ENCODE peak calls at places on chromosomes 5 and 9, in seven cellular contexts. F, D, N, W, L, K and Y are unnamed samples.

GRCh38 chr5:84382363-84383295 is 2.1 kb downstream of the EDIL3 start:
- DNase-seq in F (no peak), D (no peak), N (peak), W (peak), L (no peak), K (peak), Y (peak)

GRCh38 chr9:76500056-76500455 is 41.1 kb downstream of the GCNT1 start:
- DNase-seq in F (no peak), D (no peak), N (no peak), W (no peak), L (no peak), K (no peak), Y (no peak)

GRCh38 chr5:41925555-41925946 is 470 bp downstream of the FBXO4 start:
- DNase-seq in F (no peak), D (no peak), N (peak), W (no peak), L (peak), K (peak), Y (no peak)

GRCh38 chr5:56588636-56589485 is 226.5 kb upstream of the MAP3K1 start:
- DNase-seq in F (peak), D (peak), N (peak), W (peak), L (no peak), K (no peak), Y (peak)

GRCh38 chr5:134093351-134093750 is 21.1 kb upstream of the TCF7 start:
- DNase-seq in F (no peak), D (no peak), N (no peak), W (no peak), L (no peak), K (no peak), Y (no peak)

GRCh38 chr9:135334953-135335460 is 144.6 kb upstream of the PPP1R26 start:
- DNase-seq in F (no peak), D (no peak), N (no peak), W (no peak), L (no peak), K (no peak), Y (no peak)

GRCh38 chr9:84140535-84141101 is 160.0 kb downstream of the RMI1 start:
- DNase-seq in F (no peak), D (no peak), N (peak), W (no peak), L (no peak), K (no peak), Y (peak)

GRCh38 chr9:89178162-89179120 is at the start of gene SHC3:
- DNase-seq in F (peak), D (no peak), N (peak), W (no peak), L (no peak), K (no peak), Y (peak)

GRCh38 chr5:32403760-32404159 is 40.8 kb downstream of the ZFR start:
- DNase-seq in F (no peak), D (no peak), N (no peak), W (no peak), L (no peak), K (no peak), Y (no peak)

GRCh38 chr5:169798438-169798837 is 161.4 kb downstream of the DOCK2 start:
- DNase-seq in F (no peak), D (no peak), N (no peak), W (no peak), L (no peak), K (no peak), Y (no peak)

GRCh38 chr5:60700347-60700815 is 415 bp upstream of the DEPDC1B start:
- DNase-seq in F (peak), D (peak), N (no peak), W (no peak), L (no peak), K (peak), Y (no peak)

GRCh38 chr9:134658378-134658955 is 16.9 kb downstream of the COL5A1 start:
- DNase-seq in F (no peak), D (no peak), N (no peak), W (peak), L (no peak), K (no peak), Y (peak)

GRCh38 chr9:2319421-2319820 is 302.2 kb upstream of the VLDLR start:
- DNase-seq in F (no peak), D (no peak), N (no peak), W (no peak), L (no peak), K (peak), Y (no peak)

GRCh38 chr9:2320632-2321031 is 301.0 kb upstream of the VLDLR start:
- DNase-seq in F (no peak), D (no peak), N (no peak), W (no peak), L (no peak), K (no peak), Y (no peak)

GRCh38 chr9:2320126-2320525 is 301.5 kb upstream of the VLDLR start:
- DNase-seq in F (no peak), D (no peak), N (no peak), W (no peak), L (no peak), K (peak), Y (no peak)

GRCh38 chr9:2324742-2325141 is 296.8 kb upstream of the VLDLR start:
- DNase-seq in F (no peak), D (no peak), N (no peak), W (no peak), L (no peak), K (no peak), Y (no peak)

DNA sequence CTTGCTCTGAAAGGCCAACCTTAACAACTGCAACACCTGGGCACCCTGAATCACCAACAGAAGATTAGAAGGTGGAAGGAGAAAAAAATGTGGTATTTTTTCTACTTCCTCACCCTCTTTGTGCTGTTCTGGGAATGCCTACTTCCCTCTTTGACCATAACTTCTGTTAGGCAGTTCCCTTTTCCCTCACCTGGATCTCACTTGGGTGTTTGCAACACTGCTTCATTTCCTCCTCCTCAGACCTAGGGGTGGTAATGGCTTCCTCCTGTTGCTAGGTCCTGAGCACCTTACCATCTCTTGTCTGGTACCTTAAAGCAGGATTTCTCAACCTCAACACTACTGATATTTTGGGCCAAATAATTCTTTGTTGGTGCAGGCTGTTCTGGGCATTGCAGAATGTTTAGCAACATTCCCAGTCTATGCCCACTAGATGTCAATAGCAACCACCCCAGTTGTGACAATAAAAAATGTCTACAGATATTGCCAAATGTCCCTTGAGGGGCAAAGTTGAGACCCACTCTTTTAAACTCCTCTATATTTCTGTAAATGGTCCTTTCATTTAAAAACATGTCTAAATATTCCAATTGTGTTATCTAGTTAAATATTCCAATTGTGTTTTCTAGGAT is 300.0 kb upstream of the VLDLR start:
- DNase-seq in F (no peak), D (no peak), N (no peak), W (no peak), L (no peak), K (no peak), Y (no peak)
- TF ChIP-seq CTCF in F (no peak), D (no peak), N (no peak), W (peak), L (no peak), K (peak), Y (no peak)

GRCh38 chr9:36341936-36342577 is 58.0 kb downstream of the RNF38 start:
- DNase-seq in F (peak), D (peak), N (no peak), W (no peak), L (no peak), K (no peak), Y (no peak)

GRCh38 chr9:36337865-36338264 is 62.2 kb downstream of the RNF38 start:
- DNase-seq in F (no peak), D (peak), N (no peak), W (no peak), L (no peak), K (no peak), Y (no peak)

GRCh38 chr9:36337002-36337401 is 63.1 kb downstream of the RNF38 start:
- DNase-seq in F (no peak), D (peak), N (no peak), W (no peak), L (no peak), K (peak), Y (no peak)

GRCh38 chr9:36332006-36332405 is 68.1 kb downstream of the RNF38 start:
- DNase-seq in F (no peak), D (no peak), N (no peak), W (no peak), L (no peak), K (no peak), Y (no peak)

DNA sequence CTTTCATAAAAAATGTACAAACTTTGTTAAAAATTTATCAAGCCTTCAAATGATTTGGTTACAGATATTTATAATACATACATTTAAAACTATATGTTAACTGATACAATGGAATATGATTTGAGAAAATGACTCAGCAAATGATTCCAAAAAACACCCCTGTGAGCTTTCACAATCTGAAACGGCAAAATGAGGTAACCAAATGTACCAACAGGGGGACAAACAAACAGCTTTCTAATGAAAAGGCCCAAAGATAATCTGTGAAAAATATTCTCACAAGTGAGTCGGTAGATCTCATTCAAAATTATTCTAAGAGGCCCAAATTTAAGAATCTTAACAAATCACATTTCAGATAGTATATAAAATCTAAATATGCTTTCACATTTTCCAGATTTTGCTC is 63.6 kb downstream of the RNF38 start:
- DNase-seq in F (no peak), D (peak), N (no peak), W (no peak), L (peak), K (peak), Y (no peak)
- TF ChIP-seq CTCF in F (no peak), D (no peak), N (no peak), W (no peak), L (no peak), K (peak), Y (no peak)

GRCh38 chr9:107043886-107044285 is 180.9 kb downstream of the ZNF462 start:
- DNase-seq in F (no peak), D (no peak), N (no peak), W (no peak), L (no peak), K (no peak), Y (no peak)
- TF ChIP-seq CTCF in F (no peak), D (no peak), N (no peak), W (no peak), L (no peak), K (peak), Y (no peak)

DNA sequence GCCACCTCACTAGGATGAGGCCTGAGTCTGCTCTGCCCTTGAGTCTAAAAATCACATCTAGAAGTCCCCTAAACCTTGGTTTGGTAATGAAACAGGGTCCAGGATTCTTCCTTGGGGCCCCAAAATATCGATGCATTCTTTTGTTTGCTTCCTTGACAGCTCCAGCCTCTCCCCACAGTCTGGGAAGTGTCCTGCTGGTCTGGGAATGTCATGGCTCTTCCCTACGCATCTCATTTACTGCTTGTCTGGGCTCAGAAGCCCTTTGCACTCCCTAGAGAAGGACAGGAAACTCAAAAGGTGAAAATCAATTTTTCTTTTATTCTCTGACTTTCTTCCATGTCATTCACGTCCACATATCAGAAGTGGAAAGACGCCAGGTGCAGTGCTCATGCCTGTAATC is 115.8 kb downstream of the DRD1 start:
- DNase-seq in F (no peak), D (no peak), N (no peak), W (no peak), L (no peak), K (no peak), Y (no peak)
- TF ChIP-seq CTCF in F (no peak), D (no peak), N (no peak), W (no peak), L (no peak), K (no peak), Y (no peak)

GRCh38 chr9:36991516-36992134 is 42.4 kb downstream of the PAX5 start:
- DNase-seq in F (no peak), D (peak), N (peak), W (peak), L (peak), K (peak), Y (peak)
- TF ChIP-seq CTCF in F (peak), D (peak), N (peak), W (no peak), L (peak), K (peak), Y (peak)

DNA sequence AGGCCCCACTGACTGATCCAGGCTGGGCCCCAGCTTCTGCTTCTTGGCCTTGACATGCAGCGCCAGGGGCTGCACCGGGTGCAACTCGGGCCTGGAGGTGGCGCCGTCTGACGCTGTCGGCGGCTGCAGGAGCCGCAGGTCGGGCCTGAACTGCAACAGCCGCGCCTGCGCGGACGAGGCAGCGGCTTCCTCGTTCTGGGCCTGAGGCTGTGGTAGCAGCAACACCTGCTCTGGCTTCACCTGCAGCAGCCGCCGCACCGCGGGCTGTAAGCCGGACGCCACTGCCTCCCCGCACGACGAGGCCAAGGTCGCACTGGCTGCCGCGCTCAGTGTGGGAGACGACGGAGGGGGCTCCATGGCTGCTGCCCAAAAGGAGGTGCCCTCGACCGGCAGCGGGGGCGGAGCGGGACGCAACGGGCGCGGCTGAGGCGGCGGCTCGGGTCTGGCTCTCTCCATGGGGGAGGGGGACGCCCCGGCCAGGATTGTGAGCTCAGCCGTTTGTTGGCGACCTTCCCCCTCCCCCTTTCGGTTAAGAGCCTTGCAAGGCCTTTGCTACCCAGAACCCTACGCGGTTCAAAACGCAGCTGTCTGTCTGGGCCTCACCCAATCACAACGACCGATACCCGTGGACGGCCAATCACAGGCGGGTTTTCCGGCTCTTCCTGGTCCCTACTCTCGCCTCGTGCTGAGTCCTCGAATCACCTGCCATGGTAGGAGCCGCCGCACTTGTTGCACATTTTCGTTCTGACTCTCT is 438 bp downstream of the SOX30 start:
- DNase-seq in F (peak), D (peak), N (peak), W (peak), L (no peak), K (peak), Y (no peak)
- TF ChIP-seq CTCF in F (peak), D (peak), N (peak), W (no peak), L (no peak), K (peak), Y (no peak)

GRCh38 chr9:122463828-122464632 is 13.7 kb downstream of the OR1J1 start:
- DNase-seq in F (peak), D (peak), N (no peak), W (no peak), L (no peak), K (no peak), Y (peak)
- TF ChIP-seq CTCF in F (peak), D (peak), N (no peak), W (no peak), L (no peak), K (peak), Y (no peak)

GRCh38 chr5:87069311-87069710 is 198.4 kb upstream of the RASA1 start:
- DNase-seq in F (no peak), D (no peak), N (no peak), W (no peak), L (no peak), K (no peak), Y (no peak)

GRCh38 chr5:87074934-87075541 is 192.6 kb upstream of the RASA1 start:
- DNase-seq in F (peak), D (peak), N (no peak), W (no peak), L (no peak), K (peak), Y (no peak)

GRCh38 chr5:87074072-87074471 is 193.6 kb upstream of the RASA1 start:
- DNase-seq in F (no peak), D (no peak), N (no peak), W (no peak), L (no peak), K (no peak), Y (no peak)

GRCh38 chr5:87069974-87070608 is 197.6 kb upstream of the RASA1 start:
- DNase-seq in F (peak), D (peak), N (peak), W (no peak), L (no peak), K (peak), Y (no peak)
- TF ChIP-seq CTCF in F (peak), D (peak), N (no peak), W (peak), L (peak), K (peak), Y (peak)

GRCh38 chr9:12464910-12465512 is 228.2 kb upstream of the TYRP1 start:
- DNase-seq in F (peak), D (peak), N (peak), W (no peak), L (peak), K (peak), Y (peak)
- TF ChIP-seq CTCF in F (peak), D (peak), N (peak), W (peak), L (peak), K (peak), Y (peak)